ENCODE peak calls at places on chromosomes 3 and 15, in seven cellular contexts. M is adrenal gland, P is cardiac muscle cell, J is osteoblast, V is left ventricle myocardium inferior, I is heart left ventricle, Z is kidney epithelial cell. Y is an unnamed sample.

GRCh38 chr15:90887037-90887481 is 2.8 kb downstream of the FES start:
- DNase-seq in P (no peak), J (peak; percentile 4), V (no peak), I (no peak), M (no peak), Z (no peak), Y (no peak)

GRCh38 chr3:53846134-53846850 is at the start of the genes CHDH and IL17RB:
- DNase-seq in Z (no peak), V (peak; percentile 58), I (peak; percentile 64), J (peak; percentile 82), P (no peak), M (peak; percentile 70), Y (no peak)

GRCh38 chr3:32495609-32496008 is 7.0 kb downstream of the CMTM6 start:
- DNase-seq in I (no peak), P (no peak), M (no peak), J (no peak), Z (no peak), V (no peak), Y (no peak)

GRCh38 chr3:56125358-56126005 is 342.8 kb downstream of the ERC2 start:
- DNase-seq in P (peak; percentile 64), V (peak; percentile 33), I (peak; percentile 58), J (peak; percentile 88), M (peak; percentile 61), Z (peak; percentile 61), Y (peak; percentile 73)

GRCh38 chr15:48040166-48040817 is 80.5 kb upstream of the SLC24A5 start:
- DNase-seq in M (peak; percentile 59), V (no peak), Z (peak; percentile 7), J (no peak), P (peak; percentile 26), I (no peak), Y (peak; percentile 31)

GRCh38 chr3:11582123-11582968 is 61.4 kb downstream of the VGLL4 start:
- DNase-seq in V (peak; percentile 67), Z (no peak), M (peak; percentile 82), I (peak; percentile 81), P (peak; percentile 94), J (peak; percentile 91), Y (peak; percentile 66)

GRCh38 chr3:110495201-110495927 is 576.3 kb upstream of the NECTIN3 start:
- DNase-seq in P (no peak), M (no peak), I (no peak), Z (no peak), V (no peak), J (no peak), Y (no peak)

GRCh38 chr15:63492541-63493077 is 11.8 kb upstream of the USP3 start:
- DNase-seq in J (no peak), M (no peak), P (peak; percentile 75), Z (no peak), I (no peak), V (no peak), Y (no peak)

GRCh38 chr3:79534732-79535131 is 233.1 kb downstream of the ROBO1 start:
- DNase-seq in Z (no peak), V (no peak), P (no peak), J (no peak), I (no peak), M (no peak), Y (peak; percentile 46)

GRCh38 chr15:68232937-68233336 is 3.4 kb upstream of the CLN6 start:
- DNase-seq in Z (no peak), P (no peak), V (no peak), M (no peak), I (no peak), J (no peak), Y (no peak)

GRCh38 chr3:37024092-37024491 is 30.8 kb downstream of the MLH1 start:
- DNase-seq in I (no peak), J (no peak), Z (no peak), V (no peak), M (no peak), P (peak; percentile 30), Y (no peak)

GRCh38 chr3:124363451-124363850 is 366.8 kb upstream of the UMPS start:
- DNase-seq in I (no peak), J (peak; percentile 82), P (peak; percentile 73), V (no peak), M (peak; percentile 47), Z (no peak), Y (peak; percentile 53)

GRCh38 chr3:100047455-100048141 is 66.7 kb downstream of the FILIP1L start:
- DNase-seq in P (peak; percentile 73), J (peak; percentile 46), V (no peak), M (no peak), Z (no peak), I (no peak), Y (peak; percentile 86)

GRCh38 chr3:183360971-183361624 is 67.3 kb downstream of the MCF2L2 start:
- DNase-seq in V (no peak), P (no peak), Z (no peak), J (no peak), M (no peak), I (no peak), Y (no peak)

GRCh38 chr3:178545337-178545736 is 9.1 kb downstream of the KCNMB2 start:
- DNase-seq in I (no peak), J (no peak), Z (no peak), P (no peak), M (no peak), V (no peak), Y (no peak)

GRCh38 chr15:72590427-72590826 is 64.1 kb upstream of the GOLGA6B start:
- DNase-seq in P (no peak), Z (no peak), M (no peak), V (no peak), I (no peak), J (no peak), Y (no peak)

GRCh38 chr15:23628612-23629233 is 18.9 kb downstream of the MAGEL2 start:
- DNase-seq in Z (no peak), V (no peak), I (no peak), M (no peak), J (no peak), P (no peak), Y (no peak)

GRCh38 chr3:140602781-140603180 is 75.1 kb upstream of the TRIM42 start:
- DNase-seq in V (no peak), P (no peak), Z (peak; percentile 38), I (no peak), M (peak; percentile 57), J (no peak), Y (no peak)

GRCh38 chr3:36446230-36446629 is 65.9 kb downstream of the STAC start:
- DNase-seq in J (no peak), P (no peak), V (no peak), I (no peak), M (no peak), Z (no peak), Y (peak; percentile 22)

GRCh38 chr3:45381168-45381852 is 7.1 kb upstream of the LARS2 start:
- DNase-seq in J (no peak), Z (no peak), V (peak; percentile 15), I (no peak), M (no peak), P (peak; percentile 12), Y (peak; percentile 8)

GRCh38 chr3:47394140-47394855 is 13.5 kb downstream of the PTPN23 start:
- DNase-seq in V (no peak), J (no peak), P (peak; percentile 44), Z (peak; percentile 21), I (no peak), M (peak; percentile 41), Y (peak; percentile 54)

GRCh38 chr3:129428382-129429079 is at the start of gene EFCAB12:
- DNase-seq in I (peak; percentile 96), V (peak; percentile 96), J (peak; percentile 96), M (peak; percentile 97), P (peak; percentile 96), Z (peak; percentile 65), Y (peak; percentile 91)
- TF ChIP-seq CTCF in I (no peak), V (no peak), J (no peak), M (peak; percentile 5), P (peak; percentile 7), Z (no peak), Y (peak; percentile 7)

GRCh38 chr3:113498221-113499005 is 16.5 kb downstream of the SPICE1 start:
- DNase-seq in P (peak; percentile 55), I (no peak), J (no peak), V (no peak), M (no peak), Z (peak; percentile 19), Y (peak; percentile 69)
- H3K27me3 ChIP-seq in P (no peaks in the 10 kb centered on the region), I (no peaks in the 10 kb centered on the region), J (no peaks in the 10 kb centered on the region), V (no peaks in the 10 kb centered on the region), M (no peaks in the 10 kb centered on the region), Z (no peaks in the 10 kb centered on the region), Y (no peaks in the 10 kb centered on the region)

GRCh38 chr15:51735211-51735610 is 2.2 kb downstream of the LYSMD2 start:
- DNase-seq in Z (no peak), M (no peak), V (no peak), J (no peak), P (no peak), I (no peak), Y (no peak)

GRCh38 chr15:51736646-51737537 is 563 bp downstream of the LYSMD2 start:
- DNase-seq in I (peak; percentile 45), M (peak; percentile 47), J (peak; percentile 80), P (peak; percentile 24), Z (no peak), V (peak; percentile 53), Y (no peak)

GRCh38 chr15:51735611-51736010 is 1.8 kb downstream of the LYSMD2 start:
- DNase-seq in I (no peak), P (no peak), V (no peak), M (no peak), Z (no peak), J (no peak), Y (no peak)

GRCh38 chr15:51737538-51738305 is at the start of gene LYSMD2:
- DNase-seq in M (peak; percentile 71), V (peak; percentile 88), I (peak; percentile 88), J (peak; percentile 88), P (peak; percentile 76), Z (no peak), Y (peak; percentile 20)

GRCh38 chr15:51736069-51736468 is 1.4 kb downstream of the LYSMD2 start:
- DNase-seq in V (no peak), P (peak; percentile 37), J (no peak), M (no peak), I (no peak), Z (no peak), Y (no peak)
- H3K4me3 ChIP-seq in V (peak overlapping the region; percentile 82), P (no peak overlapping the region), J (no peak overlapping the region), M (no peak overlapping the region), I (peak overlapping the region; percentile 74), Z (no peak overlapping the region), Y (no peak overlapping the region)

GRCh38 chr3:87309601-87310000 is 33.2 kb upstream of the POU1F1 start:
- DNase-seq in V (no peak), J (no peak), Z (no peak), I (no peak), M (no peak), P (no peak), Y (no peak)

GRCh38 chr3:87313641-87314040 is 37.3 kb upstream of the POU1F1 start:
- DNase-seq in I (no peak), J (no peak), M (no peak), V (no peak), Z (no peak), P (no peak), Y (no peak)

GRCh38 chr3:87311309-87311708 is 34.9 kb upstream of the POU1F1 start:
- DNase-seq in P (no peak), Z (no peak), V (no peak), I (no peak), M (no peak), J (peak; percentile 88), Y (no peak)

GRCh38 chr3:87305517-87305916 is 29.1 kb upstream of the POU1F1 start:
- DNase-seq in I (no peak), M (no peak), P (no peak), Z (no peak), J (no peak), V (no peak), Y (no peak)

DNA sequence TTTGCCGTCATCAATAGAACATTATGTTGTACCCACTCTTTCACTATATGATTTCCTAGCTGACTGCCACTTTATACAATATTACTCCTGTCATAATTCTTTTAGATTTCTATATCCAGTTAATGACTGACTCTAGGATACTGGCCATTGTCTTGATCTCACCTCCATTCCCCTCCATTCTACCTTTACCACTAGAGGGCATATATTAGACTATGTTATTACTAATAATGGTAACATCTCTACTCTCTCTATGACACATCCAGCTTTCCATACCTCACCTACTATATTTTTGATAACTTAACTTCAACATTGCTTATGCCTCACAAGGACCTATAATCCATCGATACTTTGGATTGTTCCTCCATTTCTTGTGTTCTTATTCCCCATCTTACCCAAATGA is 31.4 kb upstream of the POU1F1 start:
- DNase-seq in V (no peak), M (no peak), J (no peak), P (no peak), Z (no peak), I (no peak), Y (no peak)
- TF ChIP-seq CTCF in V (no peak), M (no peak), J (peak; percentile 27), P (peak; percentile 35), Z (no peak), I (no peak), Y (peak; percentile 45)

Y was measured in brain microvascular endothelial cell.